ENCODE peak calls at places on chromosomes 16 and 17, in four cellular contexts. L is endothelial cell of umbilical vein, Y is HCT116, W is transverse colon. M is an unnamed sample.
A peak's percentile ranks its signal among the peaks of the same experiment; 100 is the strongest.

GRCh38 chr16:54720259-54720658 is 210.4 kb upstream of the IRX5 start:
- DNase-seq in L (no peak), Y (no peak), W (no peak), M (no peak)

GRCh38 chr17:17855976-17856375 is 19.2 kb upstream of the SREBF1 start:
- DNase-seq in L (no peak), Y (no peak), W (no peak), M (no peak)

GRCh38 chr16:83901101-83901500 is 2.2 kb downstream of the MLYCD start:
- DNase-seq in L (no peak), Y (no peak), W (no peak), M (no peak)

GRCh38 chr16:85286066-85286712 is 173.9 kb upstream of the CIBAR2 start:
- DNase-seq in L (peak; percentile 34), Y (no peak), W (no peak), M (peak; percentile 79)

GRCh38 chr16:51818342-51818944 is 667.4 kb upstream of the SALL1 start:
- DNase-seq in L (no peak), Y (no peak), W (peak; percentile 15), M (no peak)

GRCh38 chr16:69276143-69277115 is 34.7 kb upstream of the VPS4A start:
- DNase-seq in L (no peak), Y (no peak), W (peak; percentile 31), M (no peak)

GRCh38 chr16:81625544-81626152 is 153.4 kb upstream of the PLCG2 start:
- DNase-seq in L (peak; percentile 96), Y (no peak), W (peak; percentile 35), M (peak; percentile 69)

GRCh38 chr17:10050597-10051101 is 145.6 kb upstream of the RCVRN start:
- DNase-seq in L (no peak), Y (no peak), W (no peak), M (peak; percentile 40)

GRCh38 chr16:27706803-27707685 is 157.1 kb downstream of the KATNIP start:
- DNase-seq in L (no peak), Y (no peak), W (no peak), M (no peak)

GRCh38 chr16:84611041-84611440 is 6.8 kb downstream of the COTL1 start:
- DNase-seq in L (no peak), Y (no peak), W (no peak), M (no peak)

GRCh38 chr17:12859520-12859919 is 70.2 kb downstream of the ARHGAP44 start:
- DNase-seq in L (no peak), Y (no peak), W (no peak), M (no peak)

GRCh38 chr16:50557046-50557445 is 8.8 kb downstream of the NKD1 start:
- DNase-seq in L (no peak), Y (no peak), W (no peak), M (no peak)
- TF ChIP-seq POLR2AphosphoS5 in L (no peak), Y (no peak), W (no peak), M (no peak)

GRCh38 chr17:18855831-18856624 is 1.9 kb upstream of the PRPSAP2 start:
- DNase-seq in L (peak; percentile 95), Y (peak; percentile 86), W (peak; percentile 94), M (peak; percentile 95)

GRCh38 chr17:18858567-18859245 is 775 bp downstream of the PRPSAP2 start:
- DNase-seq in L (no peak), Y (no peak), W (no peak), M (no peak)

GRCh38 chr17:18859256-18859655 is 1.3 kb downstream of the PRPSAP2 start:
- DNase-seq in L (no peak), Y (no peak), W (no peak), M (no peak)

GRCh38 chr17:18860161-18860972 is 2.4 kb downstream of the PRPSAP2 start:
- DNase-seq in L (no peak), Y (no peak), W (no peak), M (no peak)

GRCh38 chr17:18857864-18858566 is at the start of gene PRPSAP2:
- DNase-seq in L (peak; percentile 92), Y (peak; percentile 87), W (peak; percentile 98), M (peak; percentile 92)
- TF ChIP-seq POLR2A in L (peak; percentile 52), Y (no peak), W (peak; percentile 42), M (no peak)

GRCh38 chr16:1432388-1433262 is 1.7 kb downstream of the PERCC1 start:
- DNase-seq in L (no peak), Y (no peak), W (no peak), M (no peak)

GRCh38 chr16:1430759-1431496 is at the start of gene PERCC1:
- DNase-seq in L (no peak), Y (no peak), W (no peak), M (no peak)

GRCh38 chr16:1433263-1433560 is 2.3 kb downstream of the PERCC1 start:
- DNase-seq in L (no peak), Y (no peak), W (no peak), M (no peak)

GRCh38 chr16:1430214-1430758 is 592 bp upstream of the PERCC1 start:
- DNase-seq in L (no peak), Y (no peak), W (no peak), M (no peak)

DNA sequence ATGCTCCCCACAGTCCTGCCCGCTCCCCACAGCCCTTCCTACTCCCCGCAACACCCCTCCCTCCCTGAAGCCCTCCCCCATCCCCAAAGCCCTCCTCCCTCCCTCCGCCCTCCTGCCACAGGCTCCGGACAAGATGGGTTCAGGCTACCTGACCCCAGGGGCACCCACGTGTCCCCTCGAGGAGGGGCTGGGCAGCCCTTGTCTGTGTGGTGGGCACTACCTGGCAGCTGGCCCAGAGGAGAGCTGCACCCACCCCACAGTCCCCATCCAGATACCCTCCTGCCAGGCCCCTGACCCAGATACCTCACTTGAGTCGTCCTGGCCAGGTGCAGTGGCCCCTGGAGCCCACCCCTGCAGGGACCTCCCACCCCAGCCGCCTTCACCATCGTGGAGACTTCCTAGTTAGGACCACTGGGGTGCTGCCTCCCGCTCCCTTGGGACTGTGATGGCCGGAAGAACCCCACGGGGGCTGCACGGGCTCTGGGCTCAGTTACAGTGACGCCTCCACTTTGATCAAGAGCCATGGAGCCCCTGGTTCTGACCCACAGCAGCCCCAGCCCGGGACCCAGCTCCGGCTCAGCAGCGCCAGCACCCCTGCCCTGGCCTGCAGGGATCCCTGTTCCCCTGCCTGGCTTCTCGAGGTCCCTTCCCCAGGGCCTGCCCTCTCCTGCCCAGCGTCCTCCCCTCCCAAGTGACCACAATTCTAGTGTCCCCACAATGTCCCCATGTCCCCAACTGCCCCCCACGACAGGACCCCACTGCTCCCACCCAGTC is 806 bp downstream of the PERCC1 start:
- DNase-seq in L (no peak), Y (no peak), W (no peak), M (no peak)
- H3K4me3 ChIP-seq in L (no peak overlapping the region), Y (no peak overlapping the region), W (no peak overlapping the region), M (no peak overlapping the region)

DNA sequence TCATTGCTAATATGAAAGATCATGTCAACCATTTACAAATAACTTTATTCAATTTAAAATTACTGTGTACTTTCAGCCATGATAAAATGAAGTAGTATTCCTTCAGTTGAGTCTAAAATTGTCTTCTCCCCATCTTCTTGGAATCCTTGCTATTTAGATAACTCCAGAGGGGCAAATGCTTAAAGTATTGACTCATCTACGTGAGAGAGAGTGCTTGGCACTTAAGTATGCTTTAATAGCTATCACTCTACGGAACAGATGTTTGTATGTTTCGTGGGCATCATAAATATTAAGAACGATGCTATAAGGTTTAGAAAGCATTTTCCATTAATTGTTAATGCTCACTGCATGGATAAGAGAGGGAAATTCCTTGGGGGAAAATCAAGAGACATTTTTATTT is 69.3 kb upstream of the MED13 start:
- DNase-seq in L (no peak), Y (no peak), W (no peak), M (no peak)
- TF ChIP-seq POLR2AphosphoS5 in L (no peak), Y (no peak), W (no peak), M (no peak)

GRCh38 chr17:45135192-45135977 is at the start of gene ACBD4:
- DNase-seq in L (peak; percentile 98), Y (peak; percentile 96), W (peak; percentile 96), M (peak; percentile 97)
- TF ChIP-seq POLR2A in L (peak; percentile 50), Y (no peak), W (peak; percentile 80), M (peak; percentile 53)

M was measured in breast epithelium.